ENCODE peak calls at places on chromosomes 12 and 14, in seven cellular contexts. P is naive thymus-derived CD4-positive, alpha-beta T cell; V is HL-60; M is substantia nigra; G is lower lobe of right lung; S is left ventricle myocardium inferior; Z is uterus. L is an unnamed sample.
A peak's percentile ranks its signal among the peaks of the same experiment; 100 is the strongest.

GRCh38 chr14:63857467-63858030 is 4.7 kb downstream of the SYNE2 start:
- DNase-seq in P (no peak), V (no peak), M (no peak), G (no peak), S (no peak), Z (no peak), L (no peak)

GRCh38 chr14:40762685-40763084 is 844.0 kb upstream of the LRFN5 start:
- DNase-seq in P (no peak), V (no peak), M (no peak), G (no peak), S (no peak), Z (no peak), L (no peak)

GRCh38 chr12:25939606-25940005 is 18.9 kb upstream of the RASSF8 start:
- DNase-seq in P (no peak), V (no peak), M (no peak), G (no peak), S (no peak), Z (no peak), L (no peak)

GRCh38 chr12:95060951-95061350 is 12.5 kb downstream of the NR2C1 start:
- DNase-seq in P (no peak), V (no peak), M (no peak), G (no peak), S (no peak), Z (no peak), L (no peak)

GRCh38 chr12:98592825-98593322 is 612 bp upstream of the SLC25A3 start:
- DNase-seq in P (no peak), V (no peak), M (no peak), G (no peak), S (no peak), Z (no peak), L (no peak)

GRCh38 chr12:120534703-120535655 is 823 bp downstream of the RNF10 start:
- DNase-seq in P (peak; percentile 57), V (peak; percentile 39), M (no peak), G (peak; percentile 60), S (peak; percentile 30), Z (peak; percentile 28), L (peak; percentile 77)

GRCh38 chr12:115013668-115014072 is 329.7 kb upstream of the TBX3 start:
- DNase-seq in P (no peak), V (no peak), M (no peak), G (no peak), S (no peak), Z (no peak), L (no peak)

GRCh38 chr14:30995674-30996073 is 29.8 kb upstream of the AP4S1 start:
- DNase-seq in P (no peak), V (no peak), M (no peak), G (no peak), S (no peak), Z (no peak), L (no peak)

GRCh38 chr12:120483621-120484020 is 12.3 kb upstream of the DYNLL1 start:
- DNase-seq in P (no peak), V (no peak), M (no peak), G (no peak), S (no peak), Z (no peak), L (no peak)

GRCh38 chr14:93693914-93694313 is 94.4 kb downstream of the PRIMA1 start:
- DNase-seq in P (no peak), V (no peak), M (no peak), G (no peak), S (no peak), Z (no peak), L (no peak)

GRCh38 chr12:130765186-130765659 is 49.1 kb upstream of the RIMBP2 start:
- DNase-seq in P (no peak), V (no peak), M (no peak), G (no peak), S (no peak), Z (no peak), L (no peak)

DNA sequence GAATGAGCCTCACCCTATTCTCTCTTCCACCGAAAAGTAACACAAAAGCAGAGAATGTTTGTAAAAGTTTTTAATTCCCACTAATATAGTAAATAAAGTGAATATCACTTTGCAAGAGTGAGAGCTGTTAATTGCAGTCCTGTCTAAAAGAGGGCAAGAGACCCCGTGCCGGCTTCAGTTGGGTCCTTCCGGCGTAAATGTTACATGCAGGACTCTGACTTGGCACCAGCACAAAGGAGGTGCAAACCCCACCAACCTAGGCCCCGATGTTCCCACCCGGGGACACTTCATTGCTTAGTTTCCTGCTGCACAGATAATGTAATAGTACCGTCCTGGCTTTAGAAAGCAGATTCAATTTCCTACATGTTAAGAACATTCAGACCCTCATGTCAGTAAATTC is 66.0 kb upstream of the DYNC1H1 start:
- DNase-seq in P (no peak), V (no peak), M (no peak), G (no peak), S (no peak), Z (no peak), L (no peak)
- H3K27ac ChIP-seq in P (no peak overlapping the region), V (no peak overlapping the region), M (no peak overlapping the region), G (no peak overlapping the region), S (no peak overlapping the region), Z (no peak overlapping the region), L (no peak overlapping the region)

GRCh38 chr14:70498191-70498590 is 36.6 kb downstream of the ADAM20 start:
- DNase-seq in P (no peak), V (no peak), M (no peak), G (no peak), S (no peak), Z (no peak), L (no peak)
- H3K27ac ChIP-seq in P (no peak overlapping the region), V (no peak overlapping the region), M (no peak overlapping the region), G (no peak overlapping the region), S (no peak overlapping the region), Z (no peak overlapping the region), L (no peak overlapping the region)

DNA sequence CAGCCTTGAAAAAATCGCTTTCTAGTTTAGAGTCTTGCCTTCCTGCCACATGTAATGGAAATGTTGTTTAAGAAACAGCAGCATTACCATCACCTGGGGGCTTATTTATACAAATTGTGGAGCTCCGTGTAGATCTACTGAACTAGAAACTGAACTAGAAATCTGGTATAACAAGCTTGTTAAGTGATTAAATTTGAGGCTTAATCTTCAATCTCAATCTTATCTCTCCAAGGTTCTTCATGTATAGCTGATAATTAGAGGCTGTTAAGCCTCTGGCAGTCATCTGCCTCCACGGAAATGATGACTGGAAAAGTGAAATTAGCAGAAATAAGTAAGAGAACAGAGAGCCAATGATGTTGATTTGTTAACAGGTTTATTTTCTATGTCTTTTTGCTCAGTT is 92.0 kb upstream of the FGD4 start:
- DNase-seq in P (no peak), V (no peak), M (no peak), G (no peak), S (no peak), Z (no peak), L (no peak)
- H3K27ac ChIP-seq in P (no peak overlapping the region), V (no peak overlapping the region), M (no peak overlapping the region), G (no peak overlapping the region), S (no peak overlapping the region), Z (no peak overlapping the region), L (no peak overlapping the region)

DNA sequence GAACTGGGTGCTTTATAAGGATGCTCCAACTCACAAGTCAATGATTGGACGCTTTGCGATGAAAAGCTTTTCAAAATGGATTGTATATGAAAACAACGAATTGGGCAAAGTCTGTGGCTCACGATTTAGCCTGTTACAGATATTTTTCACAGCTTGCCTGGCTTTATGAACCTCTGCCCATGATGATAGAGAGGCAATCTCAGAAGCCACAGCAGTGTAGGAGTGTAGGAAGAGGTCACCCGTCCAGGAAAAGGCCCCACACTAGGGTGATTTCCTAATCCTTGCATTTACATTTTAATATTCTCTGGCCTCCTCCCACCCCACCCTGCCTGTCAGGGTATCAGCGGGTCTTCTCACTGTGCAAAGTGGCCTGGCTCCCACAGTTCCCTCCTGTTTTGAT is 81.8 kb upstream of the FOXN3 start:
- DNase-seq in P (no peak), V (no peak), M (no peak), G (no peak), S (no peak), Z (no peak), L (no peak)
- H3K27ac ChIP-seq in P (no peak overlapping the region), V (no peak overlapping the region), M (no peak overlapping the region), G (no peak overlapping the region), S (no peak overlapping the region), Z (no peak overlapping the region), L (no peak overlapping the region)

GRCh38 chr14:65238456-65238855 is 136.1 kb upstream of the MAX start:
- DNase-seq in P (no peak), V (no peak), M (no peak), G (no peak), S (no peak), Z (no peak), L (no peak)

GRCh38 chr14:65237956-65238355 is 135.6 kb upstream of the MAX start:
- DNase-seq in P (no peak), V (no peak), M (no peak), G (no peak), S (no peak), Z (no peak), L (no peak)

GRCh38 chr14:65239143-65239672 is 136.9 kb upstream of the MAX start:
- DNase-seq in P (no peak), V (peak; percentile 1), M (no peak), G (no peak), S (no peak), Z (no peak), L (no peak)

GRCh38 chr14:65241125-65241752 is 138.9 kb upstream of the MAX start:
- DNase-seq in P (no peak), V (no peak), M (no peak), G (no peak), S (no peak), Z (no peak), L (no peak)

GRCh38 chr14:65239897-65240296 is 137.6 kb upstream of the MAX start:
- DNase-seq in P (no peak), V (no peak), M (peak; percentile 63), G (no peak), S (no peak), Z (no peak), L (no peak)
- H3K27ac ChIP-seq in P (no peak overlapping the region), V (no peak overlapping the region), M (peak overlapping the region; percentile 99), G (no peak overlapping the region), S (peak overlapping the region; percentile 66), Z (no peak overlapping the region), L (no peak overlapping the region)

L was measured in upper lobe of right lung.